ENCODE peak calls at places on chromosomes 12 and 14, in eight cellular contexts. A, J, T, I, W, R, L and O are unnamed samples.

GRCh38 chr12:1610072-1610643 is 15.8 kb upstream of the FBXL14 start:
- ATAC-seq in A (no peak), L (no peak), W (no peak), T (no peak), J (no peak), I (no peak), R (no peak), O (no peak)

GRCh38 chr14:99212646-99213045 is 59.4 kb downstream of the BCL11B start:
- ATAC-seq in R (peak; percentile 34), T (no peak), W (peak; percentile 30), I (peak; percentile 31), J (no peak), A (no peak), L (no peak), O (no peak)

GRCh38 chr14:51846631-51847488 is 13.6 kb upstream of the GNG2 start:
- ATAC-seq in W (peak; percentile 70), I (peak; percentile 76), J (peak; percentile 72), T (peak; percentile 83), L (peak; percentile 87), R (peak; percentile 90), A (peak; percentile 91), O (peak; percentile 82)

GRCh38 chr12:47205532-47206449 is 126.0 kb upstream of the AMIGO2 start:
- ATAC-seq in I (no peak), W (peak; percentile 13), L (no peak), J (no peak), A (no peak), R (no peak), T (no peak), O (no peak)

GRCh38 chr14:81430284-81430683 is 30.2 kb upstream of the STON2 start:
- ATAC-seq in L (peak; percentile 9), J (no peak), I (no peak), W (no peak), T (no peak), R (no peak), A (no peak), O (no peak)

GRCh38 chr12:115760231-115760630 is 517.3 kb downstream of the MED13L start:
- ATAC-seq in W (no peak), J (no peak), L (no peak), R (no peak), T (no peak), I (no peak), A (no peak), O (no peak)

GRCh38 chr14:99772371-99773283 is 20.6 kb upstream of the EML1 start:
- ATAC-seq in L (peak; percentile 34), A (no peak), T (peak; percentile 22), J (no peak), W (peak; percentile 61), I (no peak), R (no peak), O (no peak)

GRCh38 chr12:13175499-13175898 is 21.0 kb upstream of the EMP1 start:
- ATAC-seq in T (no peak), J (no peak), A (no peak), L (no peak), I (no peak), W (no peak), R (no peak), O (peak; percentile 76)

GRCh38 chr12:105705765-105706164 is 375.3 kb downstream of the C12orf75 start:
- ATAC-seq in J (peak; percentile 32), T (peak; percentile 32), A (peak; percentile 65), R (no peak), I (no peak), W (no peak), L (peak; percentile 67), O (peak; percentile 23)

GRCh38 chr12:93855265-93855664 is 178.1 kb downstream of the CRADD start:
- ATAC-seq in A (peak; percentile 37), R (no peak), W (no peak), T (no peak), L (peak; percentile 17), J (no peak), I (no peak), O (no peak)

GRCh38 chr12:26345471-26346003 is 150.2 kb downstream of the SSPN start:
- ATAC-seq in J (no peak), L (no peak), R (peak; percentile 93), I (no peak), W (no peak), T (peak; percentile 16), A (no peak), O (no peak)

GRCh38 chr12:127149226-127149964 is 1117.6 kb upstream of the TMEM132C start:
- ATAC-seq in J (no peak), I (no peak), A (no peak), T (no peak), W (no peak), L (peak; percentile 43), R (no peak), O (no peak)

GRCh38 chr14:98809792-98810191 is 462.2 kb downstream of the BCL11B start:
- ATAC-seq in L (no peak), A (no peak), W (no peak), J (no peak), I (no peak), T (no peak), R (no peak), O (no peak)

GRCh38 chr14:80978403-80978802 is 23.0 kb downstream of the TSHR start:
- ATAC-seq in R (peak; percentile 80), T (no peak), J (no peak), I (peak; percentile 64), L (no peak), W (peak; percentile 63), A (no peak), O (no peak)

GRCh38 chr12:2170376-2170775 is 117.6 kb downstream of the CACNA1C start:
- ATAC-seq in J (peak; percentile 90), I (no peak), T (no peak), L (peak; percentile 73), R (no peak), W (no peak), A (peak; percentile 26), O (no peak)

GRCh38 chr14:61403411-61403810 is 82.0 kb downstream of the PRKCH start:
- ATAC-seq in L (no peak), T (peak; percentile 86), I (peak; percentile 67), R (peak; percentile 83), J (no peak), W (peak; percentile 81), A (no peak), O (no peak)